ENCODE peak calls at places on chromosome X, in nine cellular contexts. I is stomach, M is cardiac muscle cell, A is GM13977, Z is GM20000, K is left ventricle myocardium inferior, R is dorsolateral prefrontal cortex, V is foreskin keratinocyte, F is progenitor cell of endocrine pancreas. J is an unnamed sample.

GRCh38 chrX:98299785-98300184 is 1416.1 kb downstream of the RPA4 start:
- DNase-seq in I (no peak), M (no peak), A (no peak), Z (no peak), K (no peak), R (no peak), V (peak), F (no peak), J (no peak)

GRCh38 chrX:10157032-10157341 is 212 bp downstream of the CLCN4 start:
- DNase-seq in I (no peak), M (no peak), A (no peak), Z (no peak), K (no peak), R (no peak), V (no peak), F (no peak), J (no peak)

GRCh38 chrX:74924449-74925209 is 623 bp downstream of the NEXMIF start:
- DNase-seq in I (peak), M (peak), A (peak), Z (peak), K (peak), R (no peak), V (peak), F (peak), J (peak)

GRCh38 chrX:72273718-72274117 is 3.3 kb downstream of the RPS4X start:
- DNase-seq in I (no peak), M (no peak), A (no peak), Z (no peak), K (no peak), R (no peak), V (no peak), F (no peak), J (peak)

GRCh38 chrX:46477435-46477834 is 67.8 kb downstream of the ZNF674 start:
- DNase-seq in I (no peak), M (no peak), A (no peak), Z (no peak), K (no peak), R (no peak), V (no peak), F (no peak), J (no peak)

GRCh38 chrX:47285762-47286320 is 53.0 kb downstream of the USP11 start:
- DNase-seq in I (no peak), M (no peak), A (no peak), Z (no peak), K (no peak), R (no peak), V (no peak), F (no peak), J (peak)

GRCh38 chrX:78769356-78769755 is 21.8 kb downstream of the LPAR4 start:
- DNase-seq in I (no peak), M (no peak), A (no peak), Z (no peak), K (no peak), R (no peak), V (no peak), F (no peak), J (no peak)

GRCh38 chrX:126550816-126551215 is 1.8 kb downstream of the DCAF12L1 start:
- DNase-seq in I (no peak), M (no peak), A (no peak), Z (no peak), K (no peak), R (no peak), V (no peak), F (no peak), J (no peak)

GRCh38 chrX:26918633-26919032 is 544.5 kb downstream of the PPP4R3C start:
- DNase-seq in I (no peak), M (peak), A (peak), Z (peak), K (no peak), R (no peak), V (no peak), F (no peak), J (no peak)

GRCh38 chrX:74065831-74066390 is 238.1 kb upstream of the ZCCHC13 start:
- DNase-seq in I (no peak), M (no peak), A (no peak), Z (no peak), K (no peak), R (no peak), V (no peak), F (no peak), J (no peak)

GRCh38 chrX:14712096-14712495 is 160.8 kb downstream of the FANCB start:
- DNase-seq in I (no peak), M (no peak), A (no peak), Z (no peak), K (no peak), R (no peak), V (no peak), F (no peak), J (no peak)

GRCh38 chrX:2647627-2648026 is 43.5 kb upstream of the CD99 start:
- DNase-seq in I (no peak), M (no peak), A (no peak), Z (no peak), K (no peak), R (no peak), V (no peak), F (no peak), J (peak)

GRCh38 chrX:154473683-154474082 is 5.4 kb downstream of the LAGE3 start:
- DNase-seq in I (no peak), M (no peak), A (no peak), Z (no peak), K (no peak), R (no peak), V (no peak), F (no peak), J (no peak)

GRCh38 chrX:118901991-118902390 is 72.4 kb upstream of the LONRF3 start:
- DNase-seq in I (no peak), M (no peak), A (no peak), Z (no peak), K (no peak), R (no peak), V (no peak), F (no peak), J (no peak)

GRCh38 chrX:49995021-49995731 is 72.8 kb downstream of the CLCN5 start:
- DNase-seq in I (no peak), M (peak), A (no peak), Z (no peak), K (no peak), R (no peak), V (peak), F (no peak), J (no peak)

GRCh38 chrX:13398839-13399238 is 79.0 kb upstream of the ATXN3L start:
- DNase-seq in I (no peak), M (no peak), A (no peak), Z (no peak), K (no peak), R (no peak), V (no peak), F (no peak), J (no peak)

GRCh38 chrX:40058719-40059118 is 39.0 kb downstream of the BCOR start:
- DNase-seq in I (peak), M (no peak), A (no peak), Z (no peak), K (no peak), R (no peak), V (no peak), F (peak), J (no peak)

GRCh38 chrX:130738638-130739195 is 164.3 kb downstream of the ENOX2 start:
- DNase-seq in I (no peak), M (no peak), A (no peak), Z (no peak), K (no peak), R (no peak), V (no peak), F (no peak), J (no peak)

GRCh38 chrX:42869011-42869410 is 91.0 kb upstream of the PPP1R2C start:
- DNase-seq in I (no peak), M (no peak), A (no peak), Z (no peak), K (no peak), R (no peak), V (peak), F (no peak), J (no peak)

GRCh38 chrX:40077906-40078305 is 19.9 kb downstream of the BCOR start:
- DNase-seq in I (no peak), M (no peak), A (no peak), Z (no peak), K (no peak), R (no peak), V (no peak), F (no peak), J (no peak)

GRCh38 chrX:53045002-53045401 is 3.6 kb upstream of the GPR173 start:
- DNase-seq in I (no peak), M (no peak), A (no peak), Z (no peak), K (no peak), R (no peak), V (no peak), F (no peak), J (no peak)

GRCh38 chrX:53050841-53051240 is 2.3 kb downstream of the GPR173 start:
- DNase-seq in I (no peak), M (no peak), A (no peak), Z (no peak), K (no peak), R (no peak), V (no peak), F (no peak), J (no peak)

GRCh38 chrX:53048169-53049126 is at the start of gene GPR173:
- DNase-seq in I (no peak), M (peak), A (no peak), Z (no peak), K (peak), R (peak), V (no peak), F (peak), J (no peak)

GRCh38 chrX:53049127-53049517 is 533 bp downstream of the GPR173 start:
- DNase-seq in I (no peak), M (no peak), A (no peak), Z (no peak), K (no peak), R (no peak), V (no peak), F (no peak), J (no peak)

DNA sequence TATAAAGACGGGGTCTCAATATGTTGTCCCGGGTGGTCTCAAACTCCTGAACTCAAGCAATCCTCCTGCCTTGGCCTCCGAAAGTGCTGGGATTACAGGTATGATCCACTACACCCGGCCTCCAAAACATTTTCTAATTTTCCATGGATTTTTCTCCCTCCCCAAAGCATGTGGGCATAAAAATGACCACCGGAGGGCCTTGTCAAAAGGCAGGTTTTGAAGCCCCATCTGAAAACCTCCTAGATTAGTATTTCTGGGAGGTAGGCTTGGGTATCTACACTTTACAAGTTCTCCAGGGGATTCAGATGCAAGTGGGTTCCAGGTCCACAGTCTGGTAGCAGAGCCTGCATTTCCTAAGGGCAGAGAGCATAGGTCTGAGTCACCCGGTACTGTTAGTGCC is 1.4 kb upstream of the GPR173 start:
- DNase-seq in I (no peak), M (peak), A (no peak), Z (no peak), K (no peak), R (no peak), V (no peak), F (no peak), J (no peak)
- TF ChIP-seq CTCF in I (no peak), M (peak), A (peak), Z (no peak), K (no peak), R (no peak), V (peak), F (peak), J (no peak)

GRCh38 chrX:106875151-106875550 is 28.0 kb downstream of the RIPPLY1 start:
- DNase-seq in I (no peak), M (no peak), A (no peak), Z (no peak), K (no peak), R (no peak), V (no peak), F (no peak), J (no peak)

GRCh38 chrX:106874075-106874474 is 29.1 kb downstream of the RIPPLY1 start:
- DNase-seq in I (no peak), M (peak), A (peak), Z (no peak), K (no peak), R (no peak), V (no peak), F (no peak), J (no peak)
- TF ChIP-seq CTCF in I (no peak), M (peak), A (peak), Z (peak), K (peak), R (peak), V (peak), F (peak), J (peak)

GRCh38 chrX:30483996-30484395 is 93.6 kb downstream of the TASL start:
- DNase-seq in I (no peak), M (peak), A (peak), Z (no peak), K (no peak), R (no peak), V (no peak), F (no peak), J (no peak)

GRCh38 chrX:30493348-30493747 is 84.2 kb downstream of the TASL start:
- DNase-seq in I (no peak), M (no peak), A (no peak), Z (no peak), K (no peak), R (no peak), V (no peak), F (no peak), J (no peak)

GRCh38 chrX:30488092-30488491 is 89.5 kb downstream of the TASL start:
- DNase-seq in I (no peak), M (peak), A (peak), Z (peak), K (no peak), R (no peak), V (no peak), F (no peak), J (no peak)

DNA sequence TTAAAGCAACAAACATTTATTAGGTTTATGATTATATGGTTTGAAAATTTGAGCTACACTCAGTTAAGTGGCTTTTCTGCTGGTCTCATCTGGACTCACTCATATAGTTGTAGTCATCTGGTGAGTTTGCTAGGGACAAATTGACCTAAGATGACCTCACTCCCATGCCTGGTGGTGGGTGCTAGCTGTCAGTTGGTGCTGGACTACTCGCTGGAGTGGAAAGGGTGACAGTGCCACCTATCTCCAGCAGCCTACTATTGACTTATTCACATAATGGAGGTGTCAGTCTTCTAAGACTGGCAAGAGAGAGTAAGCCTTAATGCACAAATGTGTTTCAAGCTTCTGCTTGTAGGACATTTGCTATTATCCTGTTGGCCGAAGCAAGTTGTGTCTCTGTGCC is 88.2 kb downstream of the TASL start:
- DNase-seq in I (no peak), M (peak), A (no peak), Z (no peak), K (no peak), R (no peak), V (no peak), F (no peak), J (no peak)
- TF ChIP-seq CTCF in I (no peak), M (no peak), A (no peak), Z (no peak), K (no peak), R (no peak), V (no peak), F (no peak), J (no peak)

GRCh38 chrX:115972717-115973116 is 197.8 kb upstream of the AGTR2 start:
- DNase-seq in I (no peak), M (peak), A (no peak), Z (no peak), K (no peak), R (no peak), V (no peak), F (no peak), J (no peak)

GRCh38 chrX:115970718-115971117 is 199.8 kb upstream of the AGTR2 start:
- DNase-seq in I (no peak), M (no peak), A (no peak), Z (no peak), K (no peak), R (no peak), V (no peak), F (no peak), J (no peak)

GRCh38 chrX:115966920-115967319 is 203.6 kb upstream of the AGTR2 start:
- DNase-seq in I (no peak), M (peak), A (no peak), Z (no peak), K (no peak), R (no peak), V (no peak), F (no peak), J (no peak)

GRCh38 chrX:115968436-115969252 is 201.9 kb upstream of the AGTR2 start:
- DNase-seq in I (no peak), M (peak), A (peak), Z (peak), K (peak), R (no peak), V (peak), F (peak), J (no peak)
- TF ChIP-seq CTCF in I (no peak), M (peak), A (peak), Z (no peak), K (no peak), R (no peak), V (peak), F (peak), J (no peak)

DNA sequence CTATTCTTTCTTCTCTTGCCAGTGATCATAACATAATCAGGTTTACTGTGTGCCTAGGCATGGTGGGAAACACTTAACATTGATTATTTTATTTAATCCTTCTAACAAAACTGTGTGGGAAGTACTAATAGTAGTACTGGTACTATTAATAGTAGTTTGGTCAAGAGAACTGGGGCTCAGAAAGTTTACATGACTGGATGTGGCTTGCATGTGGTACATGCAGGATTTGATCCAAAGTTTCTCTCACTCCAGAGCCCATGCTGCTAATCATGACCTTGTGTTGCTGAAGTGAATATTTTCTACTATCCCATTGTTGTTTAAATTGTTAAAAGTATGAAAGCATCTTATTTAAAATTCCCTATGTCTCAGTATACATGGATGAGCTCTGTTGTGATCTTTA is 78.4 kb downstream of the TMEM164 start:
- DNase-seq in I (no peak), M (no peak), A (no peak), Z (no peak), K (no peak), R (no peak), V (no peak), F (no peak), J (no peak)
- TF ChIP-seq CTCF in I (no peak), M (no peak), A (no peak), Z (no peak), K (no peak), R (no peak), V (no peak), F (no peak), J (no peak)

DNA sequence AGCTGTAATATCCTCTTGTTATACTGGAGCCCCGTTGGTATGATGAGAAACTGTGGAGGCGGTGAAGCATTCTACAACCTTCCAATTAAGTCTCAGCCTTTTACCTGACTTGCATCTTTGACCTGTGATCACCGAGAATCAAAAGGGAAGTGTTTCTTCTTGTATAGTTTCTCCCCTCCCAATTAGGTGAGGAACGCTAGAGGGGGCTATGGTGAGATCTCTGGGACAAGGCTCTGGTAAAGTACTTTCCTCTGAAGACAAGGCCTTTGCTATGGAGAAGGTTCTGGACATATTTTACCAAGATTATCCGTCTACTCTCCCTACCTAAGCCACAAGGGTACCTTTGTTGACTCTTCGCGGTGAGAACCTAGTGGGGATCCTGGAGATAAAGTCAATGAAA is 111.3 kb downstream of the CBLL2 start:
- DNase-seq in I (no peak), M (no peak), A (no peak), Z (no peak), K (no peak), R (no peak), V (no peak), F (no peak), J (no peak)
- TF ChIP-seq CTCF in I (no peak), M (no peak), A (no peak), Z (no peak), K (no peak), R (no peak), V (no peak), F (no peak), J (no peak)

J was measured in activated CD8-positive, alpha-beta T cell treated with anti-CD3 and anti-CD28 coated beads for 36 hours.